ENCODE peak calls at places on chromosomes 5 and 9, in four cellular contexts. C, R, B and J are unnamed samples.

GRCh38 chr5:50553560-50553984 is 112.5 kb upstream of the EMB start:
- DNase-seq in C (no peak), B (no peak), R (no peak), J (no peak)

GRCh38 chr5:143402464-143403356 is 776 bp downstream of the NR3C1 start:
- DNase-seq in R (no peak), B (no peak), C (peak), J (peak)

GRCh38 chr9:104580562-104580961 is 11.6 kb downstream of the OR13C8 start:
- DNase-seq in B (no peak), C (no peak), R (no peak), J (no peak)

GRCh38 chr9:120392245-120392644 is 187.7 kb downstream of the CDK5RAP2 start:
- DNase-seq in B (no peak), R (no peak), C (no peak), J (no peak)

GRCh38 chr9:115234094-115234493 is 116.1 kb upstream of the TNC start:
- DNase-seq in C (no peak), B (peak), R (peak), J (no peak)

GRCh38 chr5:81825237-81825636 is 74.3 kb upstream of the SSBP2 start:
- DNase-seq in C (peak), R (no peak), B (no peak), J (no peak)

GRCh38 chr5:74409737-74410136 is 230.8 kb downstream of the ENC1 start:
- DNase-seq in B (no peak), C (no peak), R (no peak), J (no peak)

GRCh38 chr5:134128648-134128995 is 14.1 kb downstream of the TCF7 start:
- DNase-seq in R (no peak), B (no peak), C (no peak), J (no peak)

GRCh38 chr9:94656976-94657375 is 17.7 kb upstream of the FBP1 start:
- DNase-seq in R (no peak), B (no peak), C (no peak), J (no peak)

GRCh38 chr5:135360278-135361274 is 38.5 kb downstream of the MACROH2A1 start:
- DNase-seq in C (no peak), B (no peak), R (no peak), J (no peak)

GRCh38 chr5:10703676-10704075 is 57.4 kb downstream of the DAP start:
- DNase-seq in B (no peak), C (no peak), R (no peak), J (no peak)

GRCh38 chr5:138637256-138637655 is 62.1 kb upstream of the HSPA9 start:
- DNase-seq in R (no peak), C (no peak), B (no peak), J (no peak)

GRCh38 chr5:180860273-180860886 is 696 bp downstream of the ZFP62 start:
- DNase-seq in C (peak), R (no peak), B (peak), J (no peak)

GRCh38 chr5:55037046-55037771 is 13.2 kb downstream of the GZMK start:
- DNase-seq in C (no peak), R (no peak), B (peak), J (no peak)

GRCh38 chr9:112180387-112180881 is 5.3 kb upstream of the SUSD1 start:
- DNase-seq in C (no peak), B (no peak), R (no peak), J (no peak)

GRCh38 chr9:96417610-96418073 is 528 bp downstream of the ZNF367 start:
- DNase-seq in R (no peak), C (no peak), B (no peak), J (peak)

GRCh38 chr9:21854594-21854993 is 52.2 kb downstream of the MTAP start:
- DNase-seq in R (peak), B (no peak), C (no peak), J (no peak)

GRCh38 chr5:125408582-125409069 is 662.2 kb upstream of the ZNF608 start:
- DNase-seq in R (peak), C (no peak), B (peak), J (no peak)

GRCh38 chr9:34964458-34964857 is 6.4 kb downstream of the PHF24 start:
- DNase-seq in R (no peak), C (no peak), B (no peak), J (no peak)

GRCh38 chr9:136156216-136157120 is 37.8 kb upstream of the TMEM250 start:
- DNase-seq in R (no peak), C (no peak), B (no peak), J (no peak)

GRCh38 chr9:122031806-122032205 is 61.3 kb downstream of the TTLL11 start:
- DNase-seq in B (no peak), C (no peak), R (no peak), J (no peak)

GRCh38 chr5:1041225-1042186 is 32.9 kb downstream of the NKD2 start:
- DNase-seq in R (peak), C (peak), B (no peak), J (no peak)

GRCh38 chr9:69071059-69071458 is 35.5 kb downstream of the FXN start:
- DNase-seq in B (no peak), C (no peak), R (no peak), J (no peak)

GRCh38 chr9:120735009-120735408 is 20.7 kb upstream of the MEGF9 start:
- DNase-seq in C (no peak), B (no peak), R (no peak), J (no peak)

GRCh38 chr5:22754155-22754554 is 99.0 kb downstream of the CDH12 start:
- DNase-seq in R (no peak), B (no peak), C (no peak), J (no peak)

DNA sequence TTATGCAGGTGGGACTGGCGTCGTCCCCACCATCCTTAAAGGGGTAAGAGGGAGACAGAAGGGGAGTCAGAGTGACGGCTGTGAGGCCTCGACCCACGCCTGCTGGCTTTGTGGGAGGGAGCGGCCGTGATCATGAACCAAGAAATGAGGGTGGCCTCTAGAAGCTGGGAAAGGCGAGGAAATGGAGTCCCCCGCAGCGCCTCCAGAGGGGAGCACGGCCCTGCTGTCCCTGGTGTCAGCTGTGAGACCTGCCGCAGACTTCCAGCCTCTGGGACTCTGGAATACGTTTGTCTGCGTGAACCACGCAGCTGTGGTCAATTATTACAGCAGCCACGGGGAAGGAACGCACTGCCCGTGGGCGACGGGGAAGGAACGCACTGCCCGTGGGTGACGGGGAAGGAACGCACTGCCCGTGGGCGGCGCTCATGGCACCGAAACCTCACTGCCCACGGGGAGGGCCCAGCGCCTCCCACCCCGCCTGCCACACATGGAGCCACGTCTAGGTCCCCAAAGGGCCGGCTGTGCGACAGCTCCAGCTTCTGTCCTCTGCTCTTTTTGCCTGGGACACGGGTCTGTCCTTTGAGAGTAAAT is 108.8 kb upstream of the RAPGEF1 start:
- DNase-seq in C (no peak), R (no peak), B (no peak), J (no peak)
- TF ChIP-seq CTCF in C (no peak), R (no peak), B (no peak), J (no peak)

DNA sequence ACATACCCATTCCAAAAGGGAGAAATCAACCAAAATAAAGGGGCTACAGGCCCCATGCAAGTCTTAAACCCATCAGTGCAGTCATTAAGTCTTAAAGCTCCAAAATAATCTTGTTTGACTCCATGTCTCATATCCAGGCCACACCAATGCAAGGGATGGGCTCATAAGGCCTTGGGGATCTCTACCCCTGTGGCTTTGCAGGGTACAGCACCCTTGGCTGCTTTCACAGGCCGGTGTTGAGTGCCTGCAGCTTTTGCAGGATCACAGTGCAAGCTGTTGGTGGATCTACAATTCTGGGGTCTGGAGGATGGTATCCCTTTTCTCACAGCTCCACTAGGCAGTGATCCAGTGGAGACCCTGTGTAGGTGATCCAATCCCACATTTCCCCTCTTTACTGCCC is 5.0 kb upstream of the SPINK14 start:
- DNase-seq in R (no peak), B (no peak), C (no peak), J (no peak)
- TF ChIP-seq CTCF in R (no peak), B (no peak), C (no peak), J (no peak)

GRCh38 chr9:128863647-128864046 is 18.1 kb downstream of the KYAT1 start:
- DNase-seq in B (peak), C (peak), R (no peak), J (peak)
- TF ChIP-seq CTCF in B (peak), C (no peak), R (peak), J (peak)

GRCh38 chr5:176619569-176620332 is 9.8 kb upstream of the GPRIN1 start:
- DNase-seq in R (no peak), B (no peak), C (no peak), J (no peak)
- TF ChIP-seq CTCF in R (no peak), B (no peak), C (no peak), J (no peak)

DNA sequence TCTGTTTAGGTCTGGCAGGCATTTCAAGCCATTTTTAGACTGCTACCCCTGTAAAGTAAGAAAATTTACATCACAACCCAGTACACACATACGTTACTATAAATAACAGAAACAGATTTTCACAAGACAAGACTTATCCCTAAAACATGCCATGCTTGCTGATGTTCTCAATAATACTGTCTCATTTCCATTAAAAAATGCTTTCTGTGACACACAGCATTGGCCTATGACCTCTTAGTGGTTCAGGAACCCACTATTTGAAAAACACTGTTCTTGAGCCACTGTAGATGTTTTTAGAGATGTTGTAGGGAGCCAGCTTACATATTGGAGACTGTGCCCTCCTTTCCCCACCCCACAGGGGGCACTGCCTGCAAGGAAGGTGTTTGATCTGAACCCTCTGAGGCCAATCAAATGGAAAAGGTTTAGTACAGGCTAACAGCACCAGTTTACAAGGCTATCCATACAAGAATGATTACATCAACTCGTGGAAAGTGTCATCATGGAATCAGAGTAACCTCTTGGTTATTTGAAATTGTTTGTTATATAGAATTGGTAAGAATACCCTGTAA is 30.8 kb downstream of the ZSWIM6 start:
- DNase-seq in C (no peak), B (no peak), R (no peak), J (no peak)
- TF ChIP-seq CTCF in C (no peak), B (peak), R (peak), J (no peak)

GRCh38 chr5:103703617-103704016 is 141.0 kb upstream of the NUDT12 start:
- DNase-seq in R (no peak), C (no peak), B (no peak), J (no peak)
- TF ChIP-seq CTCF in R (no peak), C (no peak), B (no peak), J (no peak)

DNA sequence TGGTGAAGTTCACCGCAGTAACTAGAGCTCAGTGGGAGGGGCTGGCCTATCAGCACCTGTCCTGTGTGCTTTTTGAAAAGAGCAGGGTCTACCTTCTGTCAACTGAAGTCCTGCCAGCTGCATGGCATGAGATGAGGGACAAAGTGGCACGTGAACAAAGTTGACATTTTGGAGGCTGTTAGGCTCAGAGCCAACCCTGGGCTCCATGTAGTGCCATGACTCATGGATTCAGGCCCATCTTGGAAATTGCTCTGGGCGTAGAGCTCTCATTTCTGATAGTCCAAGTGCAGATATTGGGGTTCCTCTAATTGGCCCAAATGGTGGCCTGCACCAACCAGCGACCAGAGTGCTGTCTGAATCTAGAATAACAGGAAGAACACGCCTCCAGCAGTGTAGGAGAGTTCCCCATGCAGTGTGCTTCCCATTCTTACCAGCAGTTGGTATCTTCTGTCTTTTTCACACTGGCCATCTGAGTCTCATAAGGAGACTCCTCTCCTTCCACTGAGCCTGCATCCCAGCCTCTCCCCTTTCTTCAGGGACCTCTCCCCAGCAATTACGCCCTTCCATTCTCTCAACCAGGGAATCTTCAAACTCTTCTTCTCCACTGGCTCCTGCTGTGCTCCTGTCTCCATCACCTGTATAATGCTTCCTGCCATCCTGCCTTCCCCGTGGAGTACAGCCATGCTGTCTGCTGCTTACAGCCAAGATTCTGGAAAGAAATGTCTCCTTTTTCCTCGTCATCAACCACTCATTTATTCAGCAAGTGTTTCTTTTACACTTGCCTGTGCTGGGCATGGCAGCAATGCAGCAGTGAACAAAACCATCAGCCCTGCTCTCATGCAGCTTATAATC is 30.4 kb downstream of the IRF1 start:
- DNase-seq in C (no peak), R (no peak), B (no peak), J (no peak)
- TF ChIP-seq CTCF in C (no peak), R (no peak), B (no peak), J (no peak)